ENCODE peak calls at places on chromosomes 16 and 17, in eight cellular contexts. I is effector memory CD4-positive, alpha-beta T cell; G is tibial nerve; Z is cardiac muscle cell; W is CD8-positive, alpha-beta memory T cell; S is esophagus muscularis mucosa; V is upper lobe of right lung; M is osteoblast. C is an unnamed sample.

GRCh38 chr17:43924558-43924957 is 17.2 kb upstream of the MPP2 start:
- DNase-seq in I (no peak), G (no peak), Z (no peak), W (no peak), S (no peak), V (no peak), M (no peak), C (no peak)

GRCh38 chr16:8721693-8722348 is 47.4 kb downstream of the ABAT start:
- DNase-seq in I (no peak), G (no peak), Z (no peak), W (no peak), S (no peak), V (no peak), M (no peak), C (no peak)

GRCh38 chr16:72646615-72647014 is 401.3 kb downstream of the ZFHX3 start:
- DNase-seq in I (no peak), G (no peak), Z (peak), W (no peak), S (no peak), V (no peak), M (no peak), C (no peak)

GRCh38 chr16:626787-627457 is 3.9 kb upstream of the WFIKKN1 start:
- DNase-seq in I (no peak), G (no peak), Z (peak), W (no peak), S (no peak), V (no peak), M (peak), C (no peak)

GRCh38 chr17:1779571-1780074 is 17.8 kb downstream of the SERPINF1 start:
- DNase-seq in I (no peak), G (peak), Z (peak), W (no peak), S (no peak), V (no peak), M (peak), C (peak)

GRCh38 chr17:45129940-45130639 is 2.2 kb downstream of the PLCD3 start:
- DNase-seq in I (no peak), G (no peak), Z (no peak), W (no peak), S (no peak), V (no peak), M (peak), C (no peak)

GRCh38 chr17:27889711-27890251 is 3.4 kb downstream of the LYRM9 start:
- DNase-seq in I (no peak), G (no peak), Z (no peak), W (no peak), S (no peak), V (no peak), M (no peak), C (no peak)

GRCh38 chr16:25014500-25015147 is 545 bp downstream of the ARHGAP17 start:
- DNase-seq in I (no peak), G (no peak), Z (peak), W (peak), S (no peak), V (peak), M (peak), C (peak)

GRCh38 chr17:79537061-79537460 is 73.8 kb downstream of the RBFOX3 start:
- DNase-seq in I (no peak), G (no peak), Z (no peak), W (no peak), S (no peak), V (no peak), M (no peak), C (no peak)

GRCh38 chr17:60248618-60249516 is 99.1 kb downstream of the CA4 start:
- DNase-seq in I (no peak), G (no peak), Z (no peak), W (no peak), S (no peak), V (no peak), M (no peak), C (no peak)

GRCh38 chr17:73598131-73598680 is 46.0 kb downstream of the SDK2 start:
- DNase-seq in I (no peak), G (no peak), Z (no peak), W (no peak), S (no peak), V (no peak), M (peak), C (no peak)

GRCh38 chr16:3119286-3119685 is 6.9 kb downstream of the ZNF205 start:
- DNase-seq in I (no peak), G (no peak), Z (no peak), W (no peak), S (no peak), V (no peak), M (peak), C (no peak)

GRCh38 chr17:1737531-1738291 is 5.0 kb upstream of the SERPINF2 start:
- DNase-seq in I (no peak), G (no peak), Z (no peak), W (no peak), S (no peak), V (peak), M (no peak), C (no peak)

GRCh38 chr17:76701471-76701967 is 9.2 kb downstream of the MXRA7 start:
- DNase-seq in I (no peak), G (no peak), Z (no peak), W (no peak), S (no peak), V (no peak), M (peak), C (no peak)
- H3K4me3 ChIP-seq in I (no peak), G (no peak), Z (no peak), W (no peak), S (peak), V (no peak), M (no peak), C (peak)

GRCh38 chr17:7294614-7295153 is at the start of gene YBX2:
- DNase-seq in I (peak), G (no peak), Z (peak), W (peak), S (no peak), V (peak), M (peak), C (no peak)
- H3K4me3 ChIP-seq in I (peak), G (peak), Z (peak), W (peak), S (peak), V (peak), M (peak), C (peak)

DNA sequence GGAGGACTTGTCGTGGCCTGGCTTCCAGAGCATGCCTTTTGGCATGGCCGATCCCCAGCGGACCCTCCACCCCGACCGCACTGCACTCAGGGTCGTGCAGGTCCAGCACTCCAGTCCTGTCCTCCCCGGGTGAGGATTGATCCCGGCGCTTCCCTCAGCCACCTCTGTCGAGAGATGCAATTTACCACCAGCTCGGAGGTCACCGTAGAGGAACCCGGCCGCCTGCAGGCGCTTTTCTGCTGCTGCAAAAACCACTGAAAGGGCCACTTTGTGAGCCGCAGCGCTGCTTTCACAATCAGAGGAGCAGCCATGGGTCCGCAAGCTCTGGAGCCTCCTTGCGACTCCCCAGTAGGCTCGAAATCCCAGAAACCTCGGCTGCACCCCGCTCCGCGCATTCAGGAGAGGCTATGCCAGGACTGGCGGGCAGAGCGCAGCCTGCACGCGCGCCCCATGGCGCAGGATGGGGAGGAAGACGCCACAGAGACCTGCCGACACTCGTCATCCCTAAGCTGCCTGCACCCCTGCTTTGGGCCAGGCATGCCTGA is 134.2 kb downstream of the HS3ST2 start:
- DNase-seq in I (no peak), G (no peak), Z (peak), W (no peak), S (no peak), V (no peak), M (no peak), C (no peak)
- H3K4me3 ChIP-seq in I (no peak), G (peak), Z (no peak), W (no peak), S (peak), V (no peak), M (peak), C (peak)

DNA sequence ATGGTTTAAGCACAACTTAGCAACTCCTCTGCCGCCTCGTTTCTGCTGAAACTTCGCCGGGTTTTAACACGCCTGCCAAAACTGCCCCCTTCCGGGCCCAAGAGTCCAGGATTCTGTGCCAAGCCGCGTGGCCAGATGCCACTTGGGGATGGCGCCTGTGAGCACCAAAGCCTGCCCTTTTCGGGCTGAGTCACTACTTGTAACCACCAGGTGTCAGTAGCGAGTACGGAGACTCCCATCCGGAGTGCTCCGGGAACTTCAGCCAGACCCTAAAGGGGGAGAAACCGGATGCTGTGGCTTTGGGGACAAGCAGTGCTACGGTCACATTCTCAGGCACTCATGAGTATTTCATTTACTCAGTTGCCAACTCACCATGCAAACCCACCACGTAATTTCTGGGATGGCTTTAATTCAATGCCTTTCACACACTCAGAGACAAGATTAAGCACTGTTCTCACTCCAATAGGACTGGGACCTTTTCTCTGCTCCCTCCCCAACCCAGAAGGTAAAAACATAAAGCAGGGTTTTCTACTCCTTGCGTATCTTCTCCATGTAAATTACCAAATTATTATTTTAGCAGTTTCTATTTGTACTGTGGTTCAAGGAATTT is 7.7 kb downstream of the PMP22 start:
- DNase-seq in I (peak), G (peak), Z (peak), W (peak), S (no peak), V (peak), M (peak), C (peak)
- H3K4me3 ChIP-seq in I (no peak), G (peak), Z (no peak), W (no peak), S (peak), V (peak), M (peak), C (peak)

DNA sequence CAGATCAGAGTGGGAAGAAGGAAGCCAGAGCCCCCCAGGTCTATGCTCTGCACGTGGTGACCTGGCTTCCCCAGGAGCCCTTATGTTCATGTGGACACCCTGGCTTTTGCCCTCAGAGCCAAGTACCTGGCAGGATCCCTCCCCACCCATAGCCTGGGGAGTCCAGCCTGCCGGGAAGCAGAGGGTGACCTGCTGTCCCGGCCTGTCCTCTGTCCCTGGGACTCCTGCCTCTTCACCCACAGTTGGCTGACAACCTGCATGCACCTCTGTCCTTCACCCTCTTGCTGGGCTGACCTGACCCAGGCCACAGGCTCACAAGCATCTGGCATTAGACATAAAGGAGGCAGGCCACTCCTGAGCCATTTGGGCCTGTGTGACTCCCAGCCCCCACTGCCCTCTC is 60.2 kb downstream of the SMPD3 start:
- DNase-seq in I (no peak), G (no peak), Z (no peak), W (no peak), S (no peak), V (no peak), M (no peak), C (no peak)
- H3K4me3 ChIP-seq in I (no peak), G (no peak), Z (no peak), W (no peak), S (no peak), V (no peak), M (no peak), C (no peak)